ENCODE peak calls at places on chromosomes 13 and 19, in ten cellular contexts. X is fibroblast of mammary gland, A is lower lobe of right lung, O is WTC11, E is ELF-1, K is Right ventricle myocardium superior, Y is AG10803, M is GM10248, V is mesothelial cell of epicardium, W is neural crest cell. S is an unnamed sample.

GRCh38 chr19:13526552-13526951 is 20.3 kb upstream of the CACNA1A start:
- DNase-seq in V (no peak), A (no peak), Y (peak), M (no peak), K (no peak), X (peak), E (peak), W (peak), O (peak), S (peak)

GRCh38 chr13:65453982-65454381 is 1776.2 kb downstream of the PCDH9 start:
- DNase-seq in Y (no peak), M (no peak), E (no peak), W (no peak), O (no peak), V (no peak), A (no peak), X (no peak), K (no peak), S (no peak)

GRCh38 chr19:19539738-19540703 is 2.0 kb downstream of the CILP2 start:
- DNase-seq in Y (peak), O (peak), E (peak), M (peak), K (peak), V (no peak), X (peak), A (peak), W (no peak), S (peak)

GRCh38 chr19:36152061-36152885 is at the start of gene COX7A1:
- DNase-seq in A (peak), X (peak), Y (peak), W (no peak), E (no peak), K (peak), M (peak), O (no peak), V (no peak), S (no peak)

GRCh38 chr13:110676057-110676510 is 29.8 kb downstream of the CARS2 start:
- DNase-seq in X (no peak), O (no peak), K (no peak), V (no peak), E (no peak), A (no peak), Y (no peak), M (peak), W (no peak), S (no peak)

GRCh38 chr13:72527333-72527732 is 200.1 kb downstream of the MZT1 start:
- DNase-seq in A (no peak), O (no peak), W (no peak), M (no peak), Y (no peak), E (peak), V (no peak), K (no peak), X (no peak), S (no peak)

GRCh38 chr13:31595568-31595967 is 143.8 kb upstream of the RXFP2 start:
- DNase-seq in O (no peak), Y (peak), K (no peak), A (no peak), X (peak), E (no peak), V (no peak), W (no peak), M (no peak), S (no peak)

GRCh38 chr19:7868671-7869452 is 5.3 kb downstream of the PRR36 start:
- DNase-seq in M (peak), O (peak), Y (peak), V (peak), K (peak), A (peak), E (peak), X (peak), W (peak), S (peak)

GRCh38 chr19:42468273-42468796 is 25.6 kb upstream of the CXCL17 start:
- DNase-seq in E (peak), A (no peak), X (peak), M (no peak), W (no peak), Y (peak), O (no peak), V (no peak), K (no peak), S (peak)

GRCh38 chr13:113860579-113861432 is 3.1 kb downstream of the GAS6 start:
- DNase-seq in K (no peak), V (peak), A (peak), M (no peak), Y (no peak), X (no peak), E (peak), W (no peak), O (peak), S (no peak)

GRCh38 chr19:6580313-6580712 is 10.6 kb downstream of the CD70 start:
- DNase-seq in O (no peak), V (no peak), W (no peak), E (no peak), X (peak), Y (peak), M (no peak), K (no peak), A (no peak), S (peak)

GRCh38 chr19:11420894-11421606 is 1.9 kb upstream of the RGL3 start:
- DNase-seq in K (peak), W (no peak), O (peak), V (no peak), A (no peak), Y (no peak), M (no peak), E (peak), X (no peak), S (no peak)

GRCh38 chr13:62014299-62014698 is 598.6 kb upstream of the PCDH20 start:
- DNase-seq in Y (no peak), X (peak), E (no peak), M (no peak), A (no peak), K (no peak), W (no peak), V (no peak), O (no peak), S (peak)

GRCh38 chr13:80379245-80379644 is 38.3 kb upstream of the SPRY2 start:
- DNase-seq in K (no peak), M (no peak), A (no peak), Y (peak), E (no peak), O (no peak), X (peak), V (no peak), W (no peak), S (peak)

GRCh38 chr13:107866666-107867623 is 348.4 kb downstream of the LIG4 start:
- DNase-seq in A (no peak), X (peak), M (no peak), V (no peak), Y (peak), W (peak), K (no peak), E (peak), O (peak), S (no peak)

GRCh38 chr13:36531746-36532486 is 99.6 kb downstream of the CCNA1 start:
- DNase-seq in V (no peak), W (no peak), O (no peak), X (peak), E (no peak), Y (peak), K (no peak), M (no peak), A (no peak), S (no peak)

GRCh38 chr13:63625869-63626268 is 2210.2 kb upstream of the PCDH20 start:
- DNase-seq in V (no peak), W (no peak), A (no peak), Y (no peak), K (no peak), M (no peak), E (no peak), O (no peak), X (peak), S (peak)